ENCODE peak calls at places on chromosomes 13 and 19, in six cellular contexts. E is choroid plexus epithelial cell, C is thoracic aorta, O is right atrium auricular region, T is LNCaP clone FGC, A is mucosa of descending colon. B is an unnamed sample.
A peak's percentile ranks its signal among the peaks of the same experiment; 100 is the strongest.

GRCh38 chr13:111508902-111509509 is 188.6 kb downstream of the TEX29 start:
- DNase-seq in E (no peak), C (no peak), O (peak; percentile 28), T (no peak), A (peak; percentile 33), B (no peak)

GRCh38 chr13:108226184-108226583 is 8.0 kb downstream of the ABHD13 start:
- DNase-seq in E (no peak), C (no peak), O (no peak), T (no peak), A (no peak), B (no peak)

GRCh38 chr13:29081036-29081435 is 260.9 kb downstream of the MTUS2 start:
- DNase-seq in E (peak; percentile 31), C (no peak), O (no peak), T (peak; percentile 2), A (no peak), B (no peak)

GRCh38 chr13:60583196-60583908 is 186.3 kb downstream of the TDRD3 start:
- DNase-seq in E (peak; percentile 84), C (no peak), O (no peak), T (no peak), A (no peak), B (no peak)

GRCh38 chr13:95644611-95645052 is at the start of gene DZIP1:
- DNase-seq in E (peak; percentile 89), C (peak; percentile 15), O (peak; percentile 84), T (no peak), A (peak; percentile 69), B (peak; percentile 96)

GRCh38 chr13:43054803-43055802 is 31.7 kb downstream of the DNAJC15 start:
- DNase-seq in E (peak; percentile 90), C (no peak), O (no peak), T (no peak), A (no peak), B (peak; percentile 79)

GRCh38 chr13:27383104-27383921 is 41.1 kb upstream of the GTF3A start:
- DNase-seq in E (no peak), C (no peak), O (no peak), T (no peak), A (no peak), B (no peak)

GRCh38 chr13:49782784-49783183 is 9.7 kb downstream of the KPNA3 start:
- DNase-seq in E (no peak), C (no peak), O (no peak), T (no peak), A (no peak), B (no peak)

GRCh38 chr19:38734426-38735256 is 9.6 kb downstream of the CAPN12 start:
- DNase-seq in E (peak; percentile 48), C (no peak), O (no peak), T (no peak), A (peak; percentile 79), B (no peak)

GRCh38 chr19:8363803-8364771 is at the start of gene ANGPTL4:
- DNase-seq in E (peak; percentile 81), C (peak; percentile 53), O (peak; percentile 90), T (no peak), A (peak; percentile 79), B (peak; percentile 90)

GRCh38 chr19:19405919-19406877 is 723 bp downstream of the GATAD2A start:
- DNase-seq in E (peak; percentile 52), C (no peak), O (no peak), T (peak; percentile 36), A (peak; percentile 76), B (peak; percentile 74)

GRCh38 chr19:19409235-19410030 is 4.0 kb downstream of the GATAD2A start:
- DNase-seq in E (no peak), C (no peak), O (no peak), T (peak; percentile 69), A (no peak), B (no peak)

GRCh38 chr19:19407640-19407933 is 2.1 kb downstream of the GATAD2A start:
- DNase-seq in E (no peak), C (no peak), O (no peak), T (no peak), A (no peak), B (no peak)

GRCh38 chr19:19406878-19407639 is 1.6 kb downstream of the GATAD2A start:
- DNase-seq in E (peak; percentile 52), C (no peak), O (no peak), T (peak; percentile 25), A (peak; percentile 70), B (peak; percentile 60)

GRCh38 chr19:19410553-19411550 is 5.4 kb downstream of the GATAD2A start:
- DNase-seq in E (no peak), C (no peak), O (no peak), T (no peak), A (no peak), B (no peak)
- TF ChIP-seq CTCF in E (no peak), C (no peak), O (no peak), T (no peak), A (no peak), B (no peak)

GRCh38 chr19:30287259-30287658 is 84.9 kb upstream of the ZNF536 start:
- DNase-seq in E (no peak), C (no peak), O (no peak), T (no peak), A (no peak), B (no peak)

GRCh38 chr19:30286378-30286777 is 85.8 kb upstream of the ZNF536 start:
- DNase-seq in E (no peak), C (no peak), O (no peak), T (no peak), A (no peak), B (no peak)

GRCh38 chr19:30284209-30284608 is 88.0 kb upstream of the ZNF536 start:
- DNase-seq in E (no peak), C (no peak), O (no peak), T (no peak), A (no peak), B (no peak)

GRCh38 chr19:30283556-30283955 is 88.6 kb upstream of the ZNF536 start:
- DNase-seq in E (no peak), C (no peak), O (no peak), T (no peak), A (no peak), B (no peak)

GRCh38 chr19:30284885-30285284 is 87.3 kb upstream of the ZNF536 start:
- DNase-seq in E (no peak), C (no peak), O (no peak), T (no peak), A (no peak), B (no peak)
- H3K4me3 ChIP-seq in E (no peak overlapping the region), C (no peak overlapping the region), O (no peak overlapping the region), T (no peak overlapping the region), A (no peak overlapping the region), B (no peak overlapping the region)

DNA sequence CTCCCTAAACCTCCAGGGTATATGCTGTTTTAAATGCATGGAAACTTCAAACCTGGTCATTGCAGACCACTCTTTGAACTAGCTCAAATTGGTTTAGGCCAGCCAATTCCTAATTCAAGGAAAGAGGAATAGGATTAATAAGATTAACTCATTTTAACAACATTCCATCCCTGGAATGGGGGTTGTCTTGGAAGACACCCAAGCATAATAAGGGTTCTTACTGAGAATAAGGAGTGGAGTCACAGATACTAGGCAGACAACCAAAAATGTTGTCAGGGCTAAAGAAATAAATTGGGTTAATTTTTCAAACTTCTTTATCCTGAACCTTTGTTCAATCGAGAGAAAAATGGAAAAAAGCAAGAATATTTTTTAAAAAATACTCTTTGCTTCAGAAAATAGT is 186.2 kb downstream of the PCDH9 start:
- DNase-seq in E (peak; percentile 70), C (no peak), O (no peak), T (no peak), A (no peak), B (peak; percentile 58)
- TF ChIP-seq CTCF in E (no peak), C (no peak), O (no peak), T (no peak), A (no peak), B (no peak)

GRCh38 chr19:12581100-12581499 is 29.5 kb downstream of the ZNF490 start:
- DNase-seq in E (no peak), C (no peak), O (no peak), T (no peak), A (no peak), B (no peak)
- H3K4me3 ChIP-seq in E (no peak overlapping the region), C (no peak overlapping the region), O (no peak overlapping the region), T (no peak overlapping the region), A (no peak overlapping the region), B (no peak overlapping the region)

GRCh38 chr13:46679369-46680180 is 117.4 kb downstream of the ESD start:
- DNase-seq in E (peak; percentile 88), C (no peak), O (no peak), T (no peak), A (no peak), B (peak; percentile 89)
- TF ChIP-seq CTCF in E (peak; percentile 24), C (no peak), O (no peak), T (no peak), A (no peak), B (no peak)

GRCh38 chr19:16897572-16898056 is 8.8 kb downstream of the F2RL3 start:
- DNase-seq in E (peak; percentile 14), C (no peak), O (peak; percentile 63), T (no peak), A (peak; percentile 72), B (peak; percentile 24)

GRCh38 chr19:16895467-16896097 is 6.8 kb downstream of the F2RL3 start:
- DNase-seq in E (peak; percentile 25), C (no peak), O (no peak), T (no peak), A (no peak), B (peak; percentile 31)

GRCh38 chr19:16898306-16899015 is 9.7 kb downstream of the F2RL3 start:
- DNase-seq in E (no peak), C (no peak), O (no peak), T (no peak), A (no peak), B (no peak)

GRCh38 chr19:16896098-16896912 is 7.5 kb downstream of the F2RL3 start:
- DNase-seq in E (no peak), C (no peak), O (no peak), T (no peak), A (no peak), B (no peak)

DNA sequence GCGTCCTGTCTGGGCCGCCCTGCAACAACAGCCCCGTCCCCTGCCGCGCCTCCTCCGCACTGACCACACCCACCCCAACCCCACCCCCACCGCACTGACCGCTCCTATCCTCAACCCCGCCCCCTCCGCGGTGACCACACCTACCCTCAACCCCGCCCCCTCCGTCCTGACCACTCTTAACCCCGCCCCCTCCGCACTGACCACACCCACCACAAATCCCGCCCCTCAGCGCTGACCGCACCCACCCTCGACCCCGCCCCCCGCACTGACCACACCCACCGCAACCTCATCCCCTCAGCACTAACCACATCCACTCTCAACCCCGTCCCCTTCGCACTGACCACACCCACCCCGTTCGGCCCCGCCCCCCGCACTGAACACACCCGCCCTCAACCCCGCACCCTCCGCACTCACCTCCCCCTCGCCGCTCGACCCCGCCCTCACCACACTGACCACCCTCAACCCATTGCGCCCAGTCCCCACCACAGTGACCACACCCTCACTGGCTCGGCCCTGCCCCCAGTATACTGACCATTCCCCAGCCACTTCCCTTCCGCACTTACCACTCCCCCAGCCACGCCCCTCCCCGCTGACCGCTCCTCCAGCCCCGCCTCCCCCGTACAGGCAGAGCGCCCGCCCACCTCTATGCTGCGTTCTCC is 8.2 kb downstream of the F2RL3 start:
- DNase-seq in E (peak; percentile 97), C (peak; percentile 95), O (peak; percentile 94), T (no peak), A (peak; percentile 94), B (peak; percentile 96)
- H3K4me3 ChIP-seq in E (peak overlapping the region; percentile 63), C (peak overlapping the region; percentile 97), O (peak overlapping the region; percentile 65), T (no peak overlapping the region), A (peak overlapping the region; percentile 22), B (peak overlapping the region; percentile 51)

GRCh38 chr19:12864143-12864542 is 17.1 kb downstream of the DNASE2 start:
- DNase-seq in E (no peak), C (no peak), O (no peak), T (no peak), A (no peak), B (no peak)
- TF ChIP-seq CTCF in E (no peak), C (no peak), O (no peak), T (no peak), A (no peak), B (no peak)

B was measured in foreskin fibroblast.